ENCODE peak calls at places on chromosome 15, in five cellular contexts. N is A549, A is cardiac muscle cell, T is left lung, I is osteocyte. V is an unnamed sample.
A peak's percentile ranks its signal among the peaks of the same experiment; 100 is the strongest.

GRCh38 chr15:22257668-22258401 is 177.5 kb downstream of the OR4M2 start:
- DNase-seq in N (no peak), A (no peak), T (peak; percentile 84), I (no peak), V (no peak)

GRCh38 chr15:87863152-87863551 is 393.4 kb downstream of the NTRK3 start:
- DNase-seq in N (no peak), A (peak; percentile 75), T (no peak), I (no peak), V (peak; percentile 38)

GRCh38 chr15:38254065-38254883 is 1.6 kb downstream of the SPRED1 start:
- DNase-seq in N (peak; percentile 31), A (peak; percentile 67), T (no peak), I (no peak), V (no peak)

GRCh38 chr15:45064386-45064785 is 41.4 kb downstream of the SORD start:
- DNase-seq in N (no peak), A (no peak), T (no peak), I (no peak), V (no peak)

GRCh38 chr15:67076147-67076843 is 10.9 kb downstream of the SMAD3 start:
- DNase-seq in N (peak; percentile 76), A (no peak), T (no peak), I (no peak), V (no peak)

GRCh38 chr15:97026781-97027180 is 696.3 kb downstream of the NR2F2 start:
- DNase-seq in N (no peak), A (no peak), T (no peak), I (no peak), V (no peak)

GRCh38 chr15:88908123-88908522 is 5.1 kb downstream of the MFGE8 start:
- DNase-seq in N (no peak), A (no peak), T (no peak), I (no peak), V (no peak)

GRCh38 chr15:74136584-74137543 is 6.5 kb downstream of the ISLR2 start:
- DNase-seq in N (no peak), A (no peak), T (no peak), I (no peak), V (no peak)

GRCh38 chr15:57973534-57973933 is 92.0 kb downstream of the ALDH1A2 start:
- DNase-seq in N (no peak), A (no peak), T (no peak), I (no peak), V (no peak)

GRCh38 chr15:57972801-57973311 is 92.7 kb downstream of the ALDH1A2 start:
- DNase-seq in N (no peak), A (no peak), T (no peak), I (no peak), V (no peak)

GRCh38 chr15:57969355-57969754 is 96.2 kb downstream of the ALDH1A2 start:
- DNase-seq in N (no peak), A (peak; percentile 7), T (no peak), I (no peak), V (no peak)
- TF ChIP-seq CTCF in N (peak; percentile 10), A (peak; percentile 25), T (no peak), I (peak; percentile 25), V (peak; percentile 19)

DNA sequence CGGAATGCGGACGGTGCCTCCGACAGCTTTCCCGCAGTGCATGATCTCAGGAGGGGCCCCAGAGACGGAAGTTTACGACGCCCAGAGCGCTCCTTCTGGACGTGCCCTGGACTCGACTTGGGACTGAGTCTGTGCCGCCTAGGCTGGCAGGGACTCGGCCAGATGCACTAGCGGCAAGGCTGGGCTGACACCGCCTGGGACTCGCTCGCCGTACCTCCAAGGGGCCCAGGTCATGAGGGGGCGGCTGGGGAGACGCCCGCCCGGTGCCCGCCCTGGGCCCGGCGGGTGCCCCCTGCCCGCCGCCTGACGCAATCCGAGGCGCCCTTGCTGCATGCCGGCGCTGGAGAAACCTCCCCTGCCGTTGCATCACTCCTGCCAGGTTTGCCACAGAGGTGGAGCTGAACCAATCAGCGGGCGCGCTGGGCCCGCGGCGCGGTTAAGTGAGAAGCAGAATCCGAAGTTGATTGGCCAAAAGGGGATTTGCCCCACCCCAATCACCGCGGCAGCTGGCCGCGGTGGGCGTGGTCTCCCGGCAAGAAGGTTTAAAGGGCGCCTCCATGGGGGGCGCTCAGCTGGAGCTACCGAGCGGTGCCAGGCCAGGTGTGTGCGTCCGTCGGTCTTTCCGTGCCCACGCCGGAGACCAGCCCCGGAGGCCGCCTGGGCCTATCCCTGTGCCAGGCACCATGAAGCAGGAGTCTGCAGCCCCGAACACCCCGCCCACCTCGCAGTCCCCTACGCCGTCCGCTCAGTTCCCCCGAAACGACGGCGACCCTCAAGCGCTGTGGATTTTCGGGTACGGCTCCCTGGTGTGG is at the start of gene CHAC1:
- DNase-seq in N (peak; percentile 97), A (peak; percentile 96), T (peak; percentile 98), I (peak; percentile 99), V (peak; percentile 87)
- TF ChIP-seq CTCF in N (no peak), A (no peak), T (no peak), I (no peak), V (peak; percentile 31)

GRCh38 chr15:90451215-90451850 is 63.3 kb downstream of the IQGAP1 start:
- DNase-seq in N (no peak), A (no peak), T (no peak), I (no peak), V (no peak)

DNA sequence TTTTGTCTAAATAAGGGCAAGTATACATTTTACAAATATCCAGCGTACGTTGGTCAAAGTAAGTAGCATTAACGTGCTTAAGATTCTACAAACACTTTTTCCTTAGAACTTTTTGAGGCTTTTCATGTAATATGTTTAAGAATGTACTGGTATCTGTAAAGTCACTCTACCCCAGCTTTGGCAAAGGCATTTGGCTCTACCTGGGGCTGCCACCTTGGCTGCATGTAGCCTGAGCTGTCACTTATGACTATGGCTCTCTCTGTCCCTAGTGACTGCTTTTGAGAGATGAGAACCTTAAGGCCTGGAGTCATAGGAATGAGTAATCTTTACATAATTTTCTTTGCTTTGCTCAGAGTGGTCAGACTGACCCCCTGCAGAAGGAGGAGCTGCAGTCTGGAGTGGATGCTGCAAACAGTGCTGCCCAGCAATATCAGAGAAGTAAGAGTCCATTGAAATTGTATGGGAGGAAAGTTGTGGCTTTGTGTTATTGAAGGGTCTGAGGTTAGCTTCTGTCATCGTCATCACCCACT is 61.2 kb downstream of the IQGAP1 start:
- DNase-seq in N (no peak), A (no peak), T (no peak), I (no peak), V (no peak)
- TF ChIP-seq CTCF in N (no peak), A (no peak), T (no peak), I (no peak), V (no peak)

GRCh38 chr15:70265466-70265978 is 167.8 kb upstream of the TLE3 start:
- DNase-seq in N (no peak), A (no peak), T (no peak), I (no peak), V (no peak)
- TF ChIP-seq CTCF in N (no peak), A (peak; percentile 16), T (no peak), I (peak; percentile 19), V (peak; percentile 19)

GRCh38 chr15:62584301-62585235 is 419.5 kb upstream of the C2CD4B start:
- DNase-seq in N (no peak), A (no peak), T (no peak), I (no peak), V (no peak)

GRCh38 chr15:62592920-62593319 is 427.8 kb upstream of the C2CD4B start:
- DNase-seq in N (no peak), A (no peak), T (no peak), I (no peak), V (no peak)

GRCh38 chr15:62594017-62594416 is 428.9 kb upstream of the C2CD4B start:
- DNase-seq in N (no peak), A (no peak), T (no peak), I (no peak), V (no peak)

GRCh38 chr15:62591842-62592838 is 427.1 kb upstream of the C2CD4B start:
- DNase-seq in N (no peak), A (no peak), T (no peak), I (no peak), V (no peak)

GRCh38 chr15:62588930-62589655 is 424.0 kb upstream of the C2CD4B start:
- DNase-seq in N (no peak), A (no peak), T (no peak), I (no peak), V (no peak)
- TF ChIP-seq CTCF in N (no peak), A (no peak), T (no peak), I (peak; percentile 43), V (no peak)

GRCh38 chr15:50353999-50354837 is 780 bp downstream of the GABPB1 start:
- DNase-seq in N (peak; percentile 40), A (peak; percentile 63), T (peak; percentile 91), I (peak; percentile 85), V (peak; percentile 41)

GRCh38 chr15:50355612-50355905 is 561 bp upstream of the GABPB1 start:
- DNase-seq in N (no peak), A (no peak), T (no peak), I (no peak), V (no peak)

GRCh38 chr15:50354838-50355611 is at the start of gene GABPB1:
- DNase-seq in N (peak; percentile 83), A (peak; percentile 91), T (peak; percentile 96), I (peak; percentile 95), V (peak; percentile 77)

GRCh38 chr15:50355980-50356379 is 982 bp upstream of the GABPB1 start:
- DNase-seq in N (no peak), A (no peak), T (no peak), I (no peak), V (no peak)

GRCh38 chr15:50358805-50359204 is 3.8 kb upstream of the GABPB1 start:
- DNase-seq in N (peak; percentile 77), A (peak; percentile 5), T (no peak), I (no peak), V (no peak)
- TF ChIP-seq CTCF in N (peak; percentile 47), A (peak; percentile 41), T (no peak), I (peak; percentile 50), V (peak; percentile 63)

GRCh38 chr15:85767785-85768529 is 26.8 kb downstream of the KLHL25 start:
- DNase-seq in N (no peak), A (no peak), T (peak; percentile 52), I (no peak), V (no peak)

GRCh38 chr15:85764304-85764633 is 30.5 kb downstream of the KLHL25 start:
- DNase-seq in N (no peak), A (no peak), T (peak; percentile 51), I (no peak), V (no peak)

GRCh38 chr15:85764649-85765277 is 30.0 kb downstream of the KLHL25 start:
- DNase-seq in N (no peak), A (no peak), T (peak; percentile 60), I (no peak), V (no peak)

GRCh38 chr15:85768595-85769168 is 26.0 kb downstream of the KLHL25 start:
- DNase-seq in N (no peak), A (no peak), T (peak; percentile 59), I (no peak), V (no peak)

GRCh38 chr15:85766007-85766831 is 28.5 kb downstream of the KLHL25 start:
- DNase-seq in N (no peak), A (no peak), T (peak; percentile 52), I (no peak), V (no peak)
- TF ChIP-seq CTCF in N (no peak), A (no peak), T (no peak), I (no peak), V (no peak)

GRCh38 chr15:76465728-76466127 is 129.2 kb downstream of the ISL2 start:
- DNase-seq in N (no peak), A (no peak), T (no peak), I (no peak), V (no peak)
- TF ChIP-seq CTCF in N (no peak), A (no peak), T (no peak), I (no peak), V (no peak)

DNA sequence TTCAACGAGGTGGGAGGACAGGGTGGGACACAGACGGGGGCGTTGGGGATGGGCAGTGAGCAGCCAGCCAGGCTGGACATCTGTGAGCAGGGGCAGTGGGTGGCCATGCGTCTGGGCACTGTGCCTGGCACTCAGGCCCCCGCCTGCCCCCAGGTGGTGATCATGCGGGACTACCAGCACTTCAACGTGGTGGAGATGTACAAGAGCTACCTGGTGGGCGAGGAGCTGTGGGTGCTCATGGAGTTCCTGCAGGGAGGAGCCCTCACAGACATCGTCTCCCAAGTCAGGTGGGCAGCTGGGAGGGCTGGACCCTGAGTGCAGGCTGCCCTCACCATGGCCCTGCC is 10.2 kb downstream of the ANKRD63 start:
- DNase-seq in N (peak; percentile 45), A (no peak), T (no peak), I (no peak), V (no peak)
- TF ChIP-seq CTCF in N (peak; percentile 16), A (no peak), T (no peak), I (no peak), V (no peak)